ENCODE peak calls at places on chromosomes 3 and 15, in nine cellular contexts. V is uterus, H is transverse colon, O is choroid plexus epithelial cell, R is Panc1, L is right lobe of liver, N is left ventricle myocardium inferior, I is osteoblast, B is upper lobe of left lung. G is an unnamed sample.

GRCh38 chr3:86921981-86922680 is 68.8 kb downstream of the VGLL3 start:
- DNase-seq in V (no peak), H (no peak), O (peak; percentile 40), R (no peak), L (no peak), N (no peak), I (no peak), B (no peak), G (no peak)

GRCh38 chr3:3127432-3128010 is 781 bp downstream of the TRNT1 start:
- DNase-seq in V (no peak), H (no peak), O (no peak), R (no peak), L (no peak), N (no peak), I (peak; percentile 53), B (no peak), G (no peak)

GRCh38 chr3:2099028-2099671 is 484 bp downstream of the CNTN4 start:
- DNase-seq in V (peak; percentile 19), H (peak; percentile 34), O (no peak), R (no peak), L (no peak), N (no peak), I (peak; percentile 45), B (no peak), G (no peak)

GRCh38 chr15:25643120-25643519 is 204.3 kb upstream of the UBE3A start:
- DNase-seq in V (no peak), H (no peak), O (no peak), R (no peak), L (no peak), N (no peak), I (no peak), B (no peak), G (no peak)

GRCh38 chr3:18100126-18100525 is 325.0 kb downstream of the SATB1 start:
- DNase-seq in V (no peak), H (no peak), O (no peak), R (no peak), L (no peak), N (no peak), I (no peak), B (no peak), G (peak; percentile 23)

GRCh38 chr15:34436126-34436955 is 1.3 kb downstream of the GOLGA8A start:
- DNase-seq in V (no peak), H (no peak), O (no peak), R (no peak), L (no peak), N (no peak), I (peak; percentile 82), B (no peak), G (peak; percentile 6)

GRCh38 chr3:39716849-39717248 is 92.6 kb upstream of the MYRIP start:
- DNase-seq in V (no peak), H (no peak), O (no peak), R (no peak), L (no peak), N (no peak), I (peak; percentile 46), B (no peak), G (no peak)

GRCh38 chr3:70981252-70981933 is 602.1 kb downstream of the FOXP1 start:
- DNase-seq in V (no peak), H (no peak), O (no peak), R (no peak), L (no peak), N (no peak), I (no peak), B (no peak), G (no peak)

GRCh38 chr3:142866841-142867631 is 21.8 kb downstream of the PCOLCE2 start:
- DNase-seq in V (no peak), H (no peak), O (peak; percentile 16), R (no peak), L (no peak), N (no peak), I (no peak), B (no peak), G (no peak)

GRCh38 chr15:45377630-45378148 is 655 bp downstream of the GATM start:
- DNase-seq in V (peak; percentile 26), H (peak; percentile 46), O (peak; percentile 1), R (no peak), L (peak; percentile 61), N (peak; percentile 54), I (no peak), B (no peak), G (no peak)

DNA sequence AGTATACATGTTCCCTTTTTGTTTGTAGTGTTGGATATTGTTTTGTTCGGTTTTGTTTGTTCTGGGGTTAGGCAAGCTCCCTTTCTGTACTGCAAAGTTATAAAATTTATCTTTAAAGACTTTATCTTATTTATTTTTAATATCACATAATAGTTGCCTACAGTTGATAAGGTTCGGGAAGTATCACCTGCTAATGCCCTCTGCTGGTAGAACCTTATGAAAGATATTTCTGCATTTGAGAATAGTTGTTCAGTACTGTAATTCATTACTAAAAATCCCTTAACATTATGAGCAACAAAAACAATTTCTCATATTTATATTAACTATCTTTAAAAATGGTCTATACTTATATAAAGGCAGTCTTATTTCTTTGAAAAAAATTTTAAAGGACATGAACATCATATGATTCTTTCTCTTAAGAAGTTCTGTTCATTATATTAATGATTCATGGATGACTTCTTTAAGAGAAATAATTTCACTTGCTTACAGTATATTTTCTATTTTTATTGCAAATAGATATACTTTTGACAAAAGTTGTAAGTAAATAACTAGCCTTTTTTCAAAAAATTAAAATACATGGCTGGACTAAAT is 1126.8 kb downstream of the SI start:
- DNase-seq in V (no peak), H (no peak), O (peak; percentile 8), R (no peak), L (no peak), N (no peak), I (no peak), B (no peak), G (peak; percentile 2)
- TF ChIP-seq CTCF in V (no peak), H (peak; percentile 13), O (peak; percentile 37), R (peak; percentile 36), L (peak; percentile 39), N (peak; percentile 34), I (no peak), B (no peak), G (peak; percentile 36)

DNA sequence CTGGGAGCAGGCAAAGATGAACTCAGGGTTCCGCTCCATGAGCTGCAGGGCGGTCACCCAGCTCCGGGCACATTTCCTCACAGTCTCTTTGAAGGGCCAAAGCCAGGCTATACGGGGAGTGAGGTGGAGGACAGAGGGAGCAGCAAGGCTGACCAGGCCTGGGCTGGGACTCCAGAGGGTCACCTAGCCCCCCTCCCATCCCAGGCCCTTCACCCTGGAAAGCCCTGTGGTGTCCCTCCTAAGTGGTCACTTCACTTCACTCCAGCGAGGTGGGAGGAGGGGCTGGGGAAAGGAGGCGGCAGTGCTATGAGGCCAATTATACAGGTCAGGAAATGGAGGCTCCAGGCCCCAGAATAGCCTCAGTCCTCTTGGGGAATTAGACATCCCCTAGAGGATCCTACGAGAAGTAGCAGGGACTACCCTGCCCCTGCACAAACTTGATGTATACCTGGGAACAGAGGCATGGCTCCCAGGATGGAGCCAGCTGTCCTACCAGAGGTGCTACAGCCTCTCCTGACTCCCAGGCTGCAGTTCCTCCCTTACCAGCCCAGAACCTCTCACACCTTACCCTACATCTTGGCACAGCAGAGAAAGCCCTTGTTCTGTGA is 5.7 kb downstream of the MAN2C1 start:
- DNase-seq in V (no peak), H (no peak), O (no peak), R (no peak), L (no peak), N (no peak), I (peak; percentile 47), B (no peak), G (no peak)
- TF ChIP-seq CTCF in V (no peak), H (no peak), O (peak; percentile 14), R (no peak), L (no peak), N (no peak), I (no peak), B (no peak), G (no peak)

GRCh38 chr3:133572158-133573053 is 1.1 kb upstream of the CDV3 start:
- DNase-seq in V (no peak), H (peak; percentile 19), O (no peak), R (no peak), L (no peak), N (no peak), I (no peak), B (no peak), G (no peak)

GRCh38 chr3:133575121-133575520 is 1.6 kb downstream of the CDV3 start:
- DNase-seq in V (no peak), H (no peak), O (no peak), R (no peak), L (no peak), N (no peak), I (no peak), B (no peak), G (no peak)

GRCh38 chr3:133574260-133574881 is 885 bp downstream of the CDV3 start:
- DNase-seq in V (peak; percentile 70), H (peak; percentile 80), O (peak; percentile 84), R (no peak), L (peak; percentile 85), N (peak; percentile 76), I (peak; percentile 84), B (peak; percentile 80), G (peak; percentile 75)

GRCh38 chr3:133573629-133574194 is at the start of gene CDV3:
- DNase-seq in V (no peak), H (no peak), O (no peak), R (no peak), L (peak; percentile 72), N (no peak), I (no peak), B (no peak), G (no peak)

DNA sequence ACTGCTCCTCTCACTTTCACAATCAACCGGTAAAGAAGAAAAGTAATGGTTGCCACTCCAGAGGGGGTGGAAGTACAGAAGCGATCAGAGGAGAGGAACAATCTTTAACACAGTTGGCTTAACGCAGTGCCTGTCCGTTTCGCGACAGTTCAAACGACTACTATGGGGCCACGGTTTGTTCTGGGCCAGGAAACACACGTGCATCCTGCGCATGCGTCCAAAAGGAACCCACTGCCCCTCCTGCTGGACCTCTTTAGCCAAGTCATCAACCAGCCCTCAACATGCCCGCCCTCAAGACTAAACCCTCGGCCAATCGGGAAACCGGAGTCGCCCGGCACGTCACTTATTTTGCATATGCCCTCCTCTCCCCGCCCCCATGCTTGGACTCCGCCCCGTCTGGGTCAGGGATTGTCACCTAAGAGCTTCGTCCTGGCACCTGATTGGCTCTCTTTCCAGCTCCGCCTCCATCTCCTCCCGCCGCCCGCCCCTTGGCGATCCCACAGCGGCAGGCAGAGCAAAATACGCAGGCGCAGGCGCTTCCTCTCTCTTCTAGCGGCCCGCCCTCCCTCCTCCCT is 345 bp upstream of the CDV3 start:
- DNase-seq in V (peak; percentile 100), H (peak; percentile 100), O (peak; percentile 100), R (peak; percentile 99), L (peak; percentile 100), N (peak; percentile 100), I (peak; percentile 96), B (peak; percentile 100), G (peak; percentile 100)
- TF ChIP-seq CTCF in V (no peak), H (peak; percentile 28), O (peak; percentile 42), R (no peak), L (peak; percentile 27), N (no peak), I (no peak), B (no peak), G (peak; percentile 20)

DNA sequence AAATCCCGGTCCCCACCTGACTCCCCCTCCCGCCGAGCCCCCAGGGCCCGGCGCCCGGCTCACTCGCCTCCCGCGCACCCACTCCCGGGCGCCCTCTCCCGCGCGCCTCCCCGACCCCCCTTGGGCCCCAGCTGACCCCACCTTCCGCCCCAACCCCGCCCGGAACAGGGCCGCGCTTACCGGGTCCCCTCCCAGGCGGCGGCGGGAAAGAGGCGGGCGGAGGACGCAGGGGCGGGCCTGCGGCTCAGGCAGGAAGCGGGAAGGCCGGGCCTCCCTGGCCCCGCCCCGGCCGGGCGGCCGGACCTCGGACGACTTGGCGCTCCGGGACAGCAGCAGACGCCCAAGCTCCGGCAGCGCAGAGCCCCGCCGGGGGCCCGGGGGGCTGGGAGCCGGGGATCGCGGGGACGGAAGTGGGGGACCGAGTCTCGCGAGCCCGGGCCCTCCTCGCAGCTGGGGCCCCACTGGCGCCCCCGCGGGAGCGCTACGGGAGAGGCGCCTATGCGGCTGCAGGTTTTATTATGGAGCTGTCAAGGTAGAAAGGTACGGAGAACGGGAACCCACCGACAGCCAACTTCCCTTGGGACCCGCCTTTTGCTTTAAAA is at the start of gene SLC41A3:
- DNase-seq in V (peak; percentile 91), H (peak; percentile 93), O (peak; percentile 76), R (peak; percentile 27), L (peak; percentile 95), N (peak; percentile 93), I (peak; percentile 99), B (peak; percentile 91), G (peak; percentile 79)
- TF ChIP-seq CTCF in V (peak; percentile 70), H (no peak), O (peak; percentile 48), R (peak; percentile 80), L (peak; percentile 42), N (peak; percentile 52), I (peak; percentile 35), B (no peak), G (peak; percentile 50)